ENCODE peak calls at places on chromosomes 16 and 17, in ten cellular contexts. G is right atrium auricular region; K is neural progenitor cell; J is transverse colon; Y is BE2C; Q is fibroblast of villous mesenchyme; Z is fibroblast of lung; O is Peyer's patch; C is CD8-positive, alpha-beta T cell; P is GM12865. N is an unnamed sample.

GRCh38 chr16:74320707-74321106 is 24.1 kb downstream of the PSMD7 start:
- DNase-seq in G (no peak), K (no peak), J (no peak), Y (no peak), Q (no peak), Z (no peak), O (no peak), C (no peak), P (no peak), N (no peak)

GRCh38 chr17:28018439-28019070 is 23.9 kb upstream of the NLK start:
- DNase-seq in G (no peak), K (no peak), J (no peak), Y (no peak), Q (no peak), Z (no peak), O (no peak), C (no peak), P (no peak), N (peak)

GRCh38 chr16:87226926-87227650 is 90.1 kb downstream of the C16orf95 start:
- DNase-seq in G (no peak), K (no peak), J (no peak), Y (no peak), Q (peak), Z (peak), O (no peak), C (no peak), P (no peak), N (peak)

GRCh38 chr17:81868674-81869220 is 2.4 kb downstream of the ARHGDIA start:
- DNase-seq in G (no peak), K (peak), J (peak), Y (peak), Q (peak), Z (peak), O (peak), C (no peak), P (no peak), N (peak)

GRCh38 chr17:74812109-74812864 is 36.1 kb upstream of the NAT9 start:
- DNase-seq in G (no peak), K (peak), J (no peak), Y (no peak), Q (no peak), Z (no peak), O (no peak), C (no peak), P (no peak), N (no peak)

GRCh38 chr17:16261049-16261448 is 44.0 kb downstream of the PIGL start:
- DNase-seq in G (no peak), K (no peak), J (no peak), Y (no peak), Q (no peak), Z (no peak), O (no peak), C (no peak), P (no peak), N (no peak)

GRCh38 chr16:29899516-29900101 is at the start of gene SEZ6L2:
- DNase-seq in G (peak), K (peak), J (peak), Y (peak), Q (peak), Z (peak), O (peak), C (no peak), P (peak), N (peak)

GRCh38 chr16:795580-796229 is 4.8 kb downstream of the GNG13 start:
- DNase-seq in G (no peak), K (no peak), J (peak), Y (no peak), Q (no peak), Z (no peak), O (peak), C (no peak), P (no peak), N (no peak)

GRCh38 chr17:21689604-21690003 is 2.7 kb upstream of the KCNJ18 start:
- DNase-seq in G (peak), K (no peak), J (no peak), Y (no peak), Q (peak), Z (peak), O (no peak), C (no peak), P (no peak), N (peak)

GRCh38 chr17:35373984-35374765 is 754 bp upstream of the SLFN11 start:
- DNase-seq in G (peak), K (peak), J (peak), Y (no peak), Q (peak), Z (peak), O (peak), C (peak), P (peak), N (peak)

GRCh38 chr17:42659079-42659931 is at the start of gene TUBG2:
- DNase-seq in G (peak), K (peak), J (peak), Y (peak), Q (peak), Z (peak), O (peak), C (peak), P (peak), N (peak)

GRCh38 chr16:19274178-19274797 is 11.2 kb upstream of the CLEC19A start:
- DNase-seq in G (no peak), K (no peak), J (no peak), Y (no peak), Q (no peak), Z (no peak), O (no peak), C (no peak), P (no peak), N (no peak)

GRCh38 chr16:57555831-57556230 is 13.4 kb downstream of the ADGRG5 start:
- DNase-seq in G (peak), K (no peak), J (no peak), Y (no peak), Q (no peak), Z (no peak), O (no peak), C (no peak), P (no peak), N (no peak)

GRCh38 chr16:57711331-57711730 is 16.7 kb downstream of the DRC7 start:
- DNase-seq in G (no peak), K (no peak), J (no peak), Y (no peak), Q (no peak), Z (no peak), O (no peak), C (no peak), P (no peak), N (no peak)

GRCh38 chr16:22711847-22712246 is 102.1 kb upstream of the HS3ST2 start:
- DNase-seq in G (no peak), K (no peak), J (no peak), Y (no peak), Q (no peak), Z (no peak), O (no peak), C (no peak), P (no peak), N (no peak)

GRCh38 chr16:56344518-56345405 is 80.6 kb downstream of the AMFR start:
- DNase-seq in G (no peak), K (no peak), J (no peak), Y (no peak), Q (no peak), Z (no peak), O (no peak), C (no peak), P (no peak), N (no peak)

GRCh38 chr16:54505479-54506247 is 219.1 kb upstream of the IRX3 start:
- DNase-seq in G (no peak), K (no peak), J (no peak), Y (no peak), Q (no peak), Z (peak), O (no peak), C (no peak), P (no peak), N (peak)

GRCh38 chr16:69176033-69176780 is 10.8 kb upstream of the SNTB2 start:
- DNase-seq in G (no peak), K (no peak), J (no peak), Y (no peak), Q (peak), Z (peak), O (no peak), C (no peak), P (no peak), N (peak)

GRCh38 chr16:1749152-1750117 is 21.9 kb downstream of the NME3 start:
- DNase-seq in G (no peak), K (no peak), J (no peak), Y (no peak), Q (no peak), Z (no peak), O (no peak), C (no peak), P (no peak), N (peak)

GRCh38 chr17:19288453-19288852 is 51.3 kb downstream of the EPN2 start:
- DNase-seq in G (no peak), K (peak), J (no peak), Y (no peak), Q (no peak), Z (no peak), O (no peak), C (no peak), P (no peak), N (no peak)

GRCh38 chr16:88558457-88559442 is 11.5 kb upstream of the ZC3H18 start:
- DNase-seq in G (peak), K (peak), J (peak), Y (peak), Q (peak), Z (peak), O (peak), C (no peak), P (peak), N (peak)

DNA sequence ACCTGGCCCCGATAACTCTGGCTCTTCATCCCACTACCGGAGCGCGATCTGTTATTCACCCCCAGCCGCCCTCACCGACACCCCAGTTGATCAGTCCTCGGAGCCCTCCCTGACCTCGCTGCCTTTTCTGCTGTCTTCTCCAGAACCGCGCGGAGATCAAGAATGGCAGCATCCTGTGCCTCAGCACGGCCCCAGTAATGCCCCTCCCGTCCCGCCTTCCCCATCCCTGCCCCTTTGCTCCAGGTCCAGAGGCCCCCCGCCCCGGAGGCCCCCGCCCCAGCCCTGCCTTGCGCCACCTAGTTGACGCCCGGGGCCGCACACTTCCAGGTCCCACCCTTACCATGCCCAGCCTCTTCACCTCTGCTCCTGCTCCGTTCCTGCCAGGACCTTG is 872 bp downstream of the ELMO3 start:
- DNase-seq in G (no peak), K (peak), J (peak), Y (no peak), Q (no peak), Z (no peak), O (peak), C (no peak), P (no peak), N (no peak)
- TF ChIP-seq CTCF in G (no peak), K (peak), J (peak), Y (no peak), Q (no peak), Z (no peak), O (no peak), C (no peak), P (no peak), N (no peak)

DNA sequence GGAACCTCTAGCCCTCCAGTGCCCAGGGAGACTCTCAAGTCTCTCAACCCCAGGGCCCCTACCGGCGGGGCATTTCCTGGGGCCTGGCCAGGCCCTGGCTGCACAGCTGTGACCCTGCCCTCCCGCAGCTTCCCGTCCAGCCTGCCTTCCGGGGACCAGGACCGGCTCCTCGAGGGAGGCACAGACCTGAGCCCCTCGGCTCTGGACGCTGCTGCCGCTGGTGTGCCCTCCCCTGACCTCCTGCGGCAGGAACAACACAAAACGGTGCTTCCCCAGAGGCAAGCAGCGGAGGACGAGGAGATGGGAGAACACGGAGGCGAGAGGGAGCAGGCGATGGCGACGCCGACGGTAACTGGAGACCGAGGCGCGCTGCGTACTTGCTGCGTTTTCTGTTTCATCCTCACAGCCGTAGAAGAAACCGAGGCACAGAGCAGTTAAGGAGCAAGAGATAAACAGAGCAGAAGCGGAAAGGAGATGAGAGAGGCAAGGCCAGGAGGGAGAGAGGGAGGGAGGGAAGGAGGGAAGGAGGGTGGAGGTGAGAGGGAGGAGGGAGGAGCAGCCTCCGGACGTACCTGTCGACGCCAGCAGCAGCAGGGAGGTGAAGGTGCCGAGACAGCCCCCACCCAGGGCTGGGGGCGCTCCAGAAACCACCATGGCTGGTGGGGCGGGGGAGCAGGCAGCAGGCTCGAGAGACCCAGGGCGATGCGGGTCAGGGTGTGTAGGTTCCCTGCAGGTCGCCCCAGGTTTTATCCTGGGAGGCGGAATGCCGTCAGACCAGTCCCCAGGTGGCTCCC is at the start of gene PRSS22:
- DNase-seq in G (no peak), K (peak), J (peak), Y (no peak), Q (peak), Z (no peak), O (no peak), C (no peak), P (no peak), N (no peak)
- H3K4me3 ChIP-seq in G (no peak), K (peak), J (peak), Y (no peak), Q (peak), Z (no peak), O (no peak), C (peak), P (no peak), N (no peak)

GRCh38 chr17:7687072-7687907 is at the start of gene TP53:
- DNase-seq in G (peak), K (peak), J (peak), Y (peak), Q (peak), Z (peak), O (peak), C (peak), P (peak), N (peak)
- TF ChIP-seq CTCF in G (no peak), K (no peak), J (no peak), Y (no peak), Q (peak), Z (peak), O (no peak), C (no peak), P (no peak), N (peak)

GRCh38 chr16:9316008-9316407 is 224.6 kb downstream of the HAPSTR1 start:
- DNase-seq in G (no peak), K (no peak), J (no peak), Y (no peak), Q (no peak), Z (no peak), O (no peak), C (no peak), P (no peak), N (no peak)

GRCh38 chr16:9311303-9311954 is 220.0 kb downstream of the HAPSTR1 start:
- DNase-seq in G (no peak), K (peak), J (peak), Y (no peak), Q (no peak), Z (no peak), O (no peak), C (no peak), P (no peak), N (no peak)

GRCh38 chr16:9318764-9319163 is 227.3 kb downstream of the HAPSTR1 start:
- DNase-seq in G (no peak), K (no peak), J (no peak), Y (no peak), Q (no peak), Z (no peak), O (no peak), C (no peak), P (no peak), N (no peak)

DNA sequence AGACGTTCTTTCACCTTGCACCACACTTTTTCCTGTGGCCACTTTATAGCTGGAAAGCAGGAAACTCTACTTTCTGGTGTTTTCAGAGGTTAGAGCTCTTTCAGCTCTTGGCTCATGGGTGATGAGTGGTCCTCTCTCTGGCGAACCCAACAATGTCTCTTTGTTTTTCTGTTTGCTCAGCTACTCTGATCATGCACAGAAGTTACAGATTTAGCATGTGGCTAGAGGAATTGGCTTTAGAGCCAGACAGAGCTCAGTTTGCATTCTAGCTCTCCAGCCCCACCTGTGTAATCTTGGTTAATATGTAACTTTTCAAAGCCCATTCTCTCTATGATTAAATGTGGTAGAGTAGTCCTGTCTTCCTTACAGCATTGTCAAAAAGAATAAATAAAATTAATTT is 225.2 kb downstream of the HAPSTR1 start:
- DNase-seq in G (no peak), K (no peak), J (no peak), Y (no peak), Q (no peak), Z (no peak), O (no peak), C (no peak), P (no peak), N (no peak)
- H3K4me3 ChIP-seq in G (no peak), K (no peak), J (no peak), Y (no peak), Q (no peak), Z (no peak), O (no peak), C (no peak), P (no peak), N (no peak)

DNA sequence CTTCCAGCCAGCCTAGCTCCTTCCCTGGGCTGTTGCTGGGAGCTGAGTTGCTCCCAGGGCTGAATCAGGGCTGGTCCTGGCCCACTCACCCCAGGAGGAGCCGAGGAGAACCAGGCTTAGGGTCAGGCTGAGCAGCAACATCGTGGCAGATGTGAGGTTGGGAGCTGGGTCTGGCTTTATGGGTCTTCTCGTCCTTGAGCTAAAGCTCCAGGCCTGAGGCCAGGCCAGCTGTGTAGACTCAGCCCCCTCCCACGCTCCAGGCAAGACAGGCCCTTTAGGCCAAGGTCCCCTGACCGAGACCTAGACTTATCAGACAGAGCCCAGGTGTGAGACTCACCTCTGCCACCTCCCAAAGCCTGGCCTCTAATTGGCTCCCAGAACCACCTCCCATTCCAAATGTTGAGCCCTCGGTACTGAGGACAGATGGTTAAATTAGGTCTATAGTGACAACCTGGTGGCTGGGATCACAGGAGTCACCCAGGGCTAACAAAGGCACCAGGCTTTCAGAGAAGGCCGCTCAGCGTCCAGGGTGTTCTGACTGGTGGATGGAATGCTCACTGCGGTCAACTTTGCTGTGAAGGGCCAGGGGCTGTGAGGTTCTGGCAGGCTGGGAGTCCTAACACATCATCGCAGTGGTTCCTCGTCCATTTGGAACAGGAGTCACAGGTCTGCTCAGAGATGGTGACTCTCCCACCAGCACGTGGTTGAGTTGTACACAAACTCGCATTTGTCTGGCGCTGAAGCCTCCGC is at the start of gene CTRL:
- DNase-seq in G (no peak), K (no peak), J (no peak), Y (peak), Q (no peak), Z (no peak), O (no peak), C (no peak), P (no peak), N (no peak)
- TF ChIP-seq CTCF in G (no peak), K (no peak), J (no peak), Y (peak), Q (peak), Z (peak), O (no peak), C (no peak), P (no peak), N (peak)

DNA sequence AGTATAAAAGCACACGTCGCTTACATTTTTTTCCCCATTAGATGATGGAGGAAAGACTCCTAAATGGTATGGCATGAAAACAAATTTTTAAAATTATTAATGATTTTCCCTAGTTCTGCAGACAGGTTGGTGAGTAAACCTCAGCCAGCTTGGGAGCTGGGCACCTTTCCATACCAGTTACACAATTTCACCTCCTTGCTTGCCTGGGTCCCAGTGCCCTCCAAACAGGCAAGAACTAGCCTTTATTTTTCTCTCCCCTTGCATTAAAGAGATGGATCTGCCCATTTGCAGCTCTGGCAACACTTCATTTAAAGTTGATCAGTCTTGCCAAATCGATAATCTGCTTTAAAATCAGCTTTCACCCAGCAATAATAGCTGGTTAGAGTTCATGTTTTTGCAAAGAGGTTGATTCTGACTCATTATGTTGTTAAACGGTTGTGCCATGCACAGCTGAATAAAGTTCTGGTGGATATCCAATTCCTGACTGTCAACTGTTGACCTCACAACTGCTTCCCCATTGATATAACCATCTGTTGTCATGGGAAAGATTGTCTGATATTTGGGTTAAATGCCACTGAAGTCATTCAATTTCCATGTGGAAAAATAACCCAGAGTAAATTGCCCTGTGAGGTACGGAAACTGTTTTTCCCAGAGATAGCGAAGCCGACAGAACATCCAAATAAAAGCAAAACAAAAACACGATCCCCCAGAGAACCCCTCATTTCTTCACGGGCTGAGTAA is 1.3 kb downstream of the C17orf58 start:
- DNase-seq in G (no peak), K (no peak), J (no peak), Y (no peak), Q (peak), Z (peak), O (no peak), C (no peak), P (no peak), N (peak)
- H3K4me3 ChIP-seq in G (peak), K (peak), J (peak), Y (peak), Q (peak), Z (peak), O (peak), C (peak), P (peak), N (peak)